ENCODE peak calls at places on chromosomes 12 and 14, in seven cellular contexts. T, O, M, X, K, R and N are unnamed samples.

GRCh38 chr12:44379827-44380226 is 496.3 kb downstream of the NELL2 start:
- DNase-seq in O (no peak), T (no peak), X (no peak), R (no peak), M (no peak), K (peak), N (no peak)

GRCh38 chr14:84750763-84751554 is 779.0 kb upstream of the FLRT2 start:
- DNase-seq in M (peak), R (no peak), X (no peak), K (no peak), O (no peak), T (peak), N (no peak)

GRCh38 chr14:61188196-61188595 is 92.9 kb downstream of the TMEM30B start:
- DNase-seq in O (no peak), R (no peak), K (no peak), X (no peak), M (peak), T (no peak), N (no peak)

GRCh38 chr12:3216726-3217682 is 139.8 kb downstream of the TSPAN9 start:
- DNase-seq in K (no peak), O (no peak), M (peak), T (peak), X (no peak), R (no peak), N (no peak)

GRCh38 chr12:121255433-121255832 is 41.1 kb downstream of the CAMKK2 start:
- DNase-seq in X (peak), O (no peak), M (no peak), T (no peak), R (no peak), K (no peak), N (no peak)

GRCh38 chr12:47408171-47408871 is 297.5 kb downstream of the RPAP3 start:
- DNase-seq in O (peak), M (peak), T (no peak), R (peak), X (peak), K (no peak), N (peak)

GRCh38 chr12:22733756-22734155 is 108.8 kb downstream of the ETNK1 start:
- DNase-seq in K (no peak), O (no peak), R (no peak), M (peak), T (no peak), X (no peak), N (no peak)

GRCh38 chr14:22386924-22387775 is 201.9 kb downstream of the DAD1 start:
- DNase-seq in O (peak), M (peak), K (peak), R (peak), X (peak), T (peak), N (peak)

GRCh38 chr12:103840399-103840880 is 594 bp downstream of the NT5DC3 start:
- DNase-seq in T (peak), X (no peak), K (peak), O (no peak), M (peak), R (no peak), N (no peak)

GRCh38 chr14:76690502-76691105 is 70.7 kb upstream of the VASH1 start:
- DNase-seq in R (no peak), X (no peak), O (no peak), M (no peak), K (no peak), T (no peak), N (no peak)

GRCh38 chr12:49562831-49563230 is 5.1 kb downstream of the MCRS1 start:
- DNase-seq in M (no peak), X (no peak), T (no peak), O (no peak), K (no peak), R (no peak), N (no peak)

GRCh38 chr12:237026-237815 is 23.3 kb upstream of the SLC6A12 start:
- DNase-seq in K (no peak), X (no peak), T (no peak), M (no peak), O (no peak), R (no peak), N (no peak)

GRCh38 chr14:92847220-92848148 is 53.4 kb downstream of the GOLGA5 start:
- DNase-seq in X (peak), R (no peak), T (no peak), O (no peak), K (peak), M (no peak), N (peak)

GRCh38 chr12:102659200-102659911 is 179.0 kb upstream of the IGF1 start:
- DNase-seq in X (peak), R (no peak), M (peak), K (no peak), T (no peak), O (no peak), N (no peak)

GRCh38 chr14:65206448-65207096 is 104.3 kb upstream of the MAX start:
- DNase-seq in X (no peak), T (peak), K (no peak), O (no peak), R (no peak), M (peak), N (no peak)

GRCh38 chr14:29687071-29687765 is 240.4 kb downstream of the PRKD1 start:
- DNase-seq in X (no peak), K (no peak), O (no peak), R (no peak), T (peak), M (no peak), N (no peak)

GRCh38 chr14:43359317-43359716 is 1147.8 kb downstream of the FSCB start:
- DNase-seq in X (no peak), K (no peak), R (no peak), O (no peak), M (no peak), T (no peak), N (no peak)

GRCh38 chr12:50082644-50083043 is 2.5 kb upstream of the SMARCD1 start:
- DNase-seq in T (no peak), O (no peak), X (no peak), M (no peak), K (no peak), R (no peak), N (no peak)

GRCh38 chr12:77204055-77204454 is 138.7 kb upstream of the E2F7 start:
- DNase-seq in T (no peak), M (peak), R (no peak), O (no peak), K (no peak), X (no peak), N (no peak)

GRCh38 chr12:124543052-124543590 is 24.3 kb downstream of the NCOR2 start:
- DNase-seq in M (no peak), T (no peak), R (no peak), O (no peak), X (peak), K (no peak), N (peak)

GRCh38 chr14:101457936-101458535 is 103.3 kb upstream of the DIO3 start:
- DNase-seq in R (no peak), M (no peak), O (no peak), K (no peak), X (no peak), T (no peak), N (no peak)

GRCh38 chr14:31419179-31420012 is 954 bp downstream of the HEATR5A start:
- DNase-seq in O (no peak), X (peak), R (no peak), K (peak), T (peak), M (peak), N (no peak)

GRCh38 chr12:53074999-53075370 is 4.2 kb downstream of the SPRYD3 start:
- DNase-seq in M (no peak), R (no peak), O (no peak), T (no peak), K (no peak), X (no peak), N (no peak)

GRCh38 chr14:77051101-77051500 is 22.6 kb upstream of the IRF2BPL start:
- DNase-seq in X (no peak), T (no peak), M (no peak), O (no peak), R (peak), K (no peak), N (no peak)

GRCh38 chr12:42213954-42214426 is 24.1 kb downstream of the YAF2 start:
- DNase-seq in X (no peak), T (peak), O (no peak), R (peak), M (no peak), K (no peak), N (no peak)

GRCh38 chr12:38138225-38139221 is 178.1 kb upstream of the ALG10B start:
- DNase-seq in R (peak), M (peak), X (peak), K (no peak), O (peak), T (peak), N (peak)

GRCh38 chr12:3311027-3311402 is 180.0 kb upstream of the PRMT8 start:
- DNase-seq in M (peak), O (no peak), R (no peak), T (no peak), K (no peak), X (no peak), N (no peak)

GRCh38 chr12:55712700-55713415 is 3.0 kb upstream of the BLOC1S1 start:
- DNase-seq in K (no peak), O (no peak), T (no peak), R (no peak), M (no peak), X (no peak), N (no peak)

GRCh38 chr12:5438671-5439200 is 6.8 kb downstream of the NTF3 start:
- DNase-seq in M (no peak), T (no peak), R (no peak), K (no peak), O (no peak), X (no peak), N (no peak)

GRCh38 chr12:107178776-107179175 is 85.4 kb upstream of the CRY1 start:
- DNase-seq in X (no peak), M (no peak), K (no peak), R (no peak), T (no peak), O (no peak), N (no peak)